ENCODE peak calls at places on chromosome 2, in four cellular contexts. W is prostate gland, N is foreskin keratinocyte, Q is adrenal gland. E is an unnamed sample.
A peak's percentile ranks its signal among the peaks of the same experiment; 100 is the strongest.

GRCh38 chr2:215950009-215950408 is 63.3 kb downstream of the MREG start:
- DNase-seq in W (no peak), N (no peak), Q (no peak), E (no peak)

GRCh38 chr2:79155826-79156476 is 3.6 kb downstream of the REG3A start:
- DNase-seq in W (no peak), N (no peak), Q (no peak), E (no peak)

GRCh38 chr2:64698668-64699444 is 45.1 kb upstream of the SERTAD2 start:
- DNase-seq in W (no peak), N (peak; percentile 73), Q (no peak), E (peak; percentile 12)

GRCh38 chr2:74573747-74574562 is 19.4 kb downstream of the DOK1 start:
- DNase-seq in W (no peak), N (peak; percentile 88), Q (no peak), E (no peak)

GRCh38 chr2:219688560-219689445 is 61.4 kb downstream of the SLC4A3 start:
- DNase-seq in W (no peak), N (peak; percentile 97), Q (peak; percentile 30), E (peak; percentile 89)

GRCh38 chr2:216015722-216016464 is 2.5 kb upstream of the MREG start:
- DNase-seq in W (no peak), N (no peak), Q (no peak), E (no peak)

GRCh38 chr2:238132463-238133450 is 5.7 kb upstream of the KLHL30 start:
- DNase-seq in W (no peak), N (no peak), Q (no peak), E (no peak)

GRCh38 chr2:238518127-238518827 is 91.5 kb downstream of the ASB1 start:
- DNase-seq in W (no peak), N (no peak), Q (no peak), E (no peak)

GRCh38 chr2:169478339-169478738 is 955 bp upstream of the BBS5 start:
- DNase-seq in W (no peak), N (no peak), Q (peak; percentile 37), E (no peak)

GRCh38 chr2:254231-254630 is 9.6 kb downstream of the SH3YL1 start:
- DNase-seq in W (no peak), N (no peak), Q (no peak), E (no peak)

GRCh38 chr2:2586961-2587360 is 255.9 kb upstream of the MYT1L start:
- DNase-seq in W (no peak), N (no peak), Q (no peak), E (no peak)

GRCh38 chr2:95362486-95362885 is 40.0 kb upstream of the FAHD2A start:
- DNase-seq in W (no peak), N (no peak), Q (no peak), E (no peak)

GRCh38 chr2:42961385-42961800 is 169.0 kb upstream of the HAAO start:
- DNase-seq in W (no peak), N (no peak), Q (peak; percentile 42), E (no peak)

GRCh38 chr2:237459741-237460174 is 27.3 kb upstream of the MLPH start:
- DNase-seq in W (no peak), N (peak; percentile 36), Q (no peak), E (peak; percentile 53)

GRCh38 chr2:54341656-54342055 is 85.6 kb upstream of the TSPYL6 start:
- DNase-seq in W (no peak), N (no peak), Q (no peak), E (no peak)

GRCh38 chr2:220220009-220220408 is 592.6 kb downstream of the SLC4A3 start:
- DNase-seq in W (no peak), N (no peak), Q (no peak), E (no peak)

GRCh38 chr2:105797298-105797819 is 52.6 kb downstream of the NCK2 start:
- DNase-seq in W (no peak), N (peak; percentile 50), Q (no peak), E (no peak)

GRCh38 chr2:1664076-1664605 is 80.2 kb downstream of the PXDN start:
- DNase-seq in W (no peak), N (no peak), Q (no peak), E (no peak)

GRCh38 chr2:58336416-58336815 is 95.3 kb upstream of the FANCL start:
- DNase-seq in W (no peak), N (no peak), Q (no peak), E (no peak)

GRCh38 chr2:148968776-148969175 is 69.7 kb upstream of the LYPD6B start:
- DNase-seq in W (no peak), N (no peak), Q (no peak), E (no peak)

GRCh38 chr2:121519153-121519552 is 11.5 kb upstream of the RNU4ATAC start:
- DNase-seq in W (no peak), N (no peak), Q (no peak), E (no peak)
- H3K27ac ChIP-seq in W (no peak overlapping the region), N (no peak overlapping the region), Q (no peak overlapping the region), E (no peak overlapping the region)

DNA sequence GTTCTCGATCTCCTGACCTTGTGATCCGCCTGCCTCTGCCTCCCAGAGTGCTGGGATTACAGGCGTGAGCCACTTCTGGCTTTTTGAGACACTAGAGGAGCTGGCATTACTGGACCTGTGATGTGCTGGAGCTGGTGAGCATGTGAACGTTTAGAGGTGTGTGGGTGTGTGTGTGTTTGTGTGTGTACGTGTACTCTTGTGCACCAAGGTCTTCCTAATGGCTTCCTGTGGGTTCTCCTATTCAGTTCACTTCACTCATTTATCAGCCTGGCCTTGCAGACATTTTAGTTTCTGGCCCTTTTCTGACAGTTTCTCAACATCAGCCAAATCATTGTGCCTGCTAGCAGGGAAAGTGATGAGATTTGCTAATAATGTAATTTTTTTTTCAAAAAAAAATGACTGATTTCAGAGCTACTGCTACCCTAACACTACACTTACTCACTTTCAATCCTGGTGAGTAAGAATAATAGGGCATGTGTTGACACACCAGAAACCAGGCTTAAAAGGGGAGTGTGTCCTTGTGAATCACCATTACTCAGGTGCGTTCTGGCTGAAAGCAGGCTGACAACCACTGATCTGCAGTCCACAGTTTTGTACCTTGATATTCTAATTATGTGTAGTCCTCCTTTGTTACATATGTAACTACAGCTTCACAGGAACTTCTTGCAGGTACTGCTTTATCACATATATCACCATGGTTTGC is 41.0 kb upstream of the ACTR3 start:
- DNase-seq in W (no peak), N (peak; percentile 93), Q (no peak), E (peak; percentile 91)
- H3K27ac ChIP-seq in W (no peak overlapping the region), N (peak overlapping the region; percentile 79), Q (peak overlapping the region; percentile 64), E (peak overlapping the region; percentile 73)

GRCh38 chr2:231110551-231110950 is 14.3 kb downstream of the HTR2B start:
- DNase-seq in W (no peak), N (no peak), Q (no peak), E (no peak)
- H3K27ac ChIP-seq in W (no peak overlapping the region), N (no peak overlapping the region), Q (peak overlapping the region; percentile 8), E (no peak overlapping the region)

DNA sequence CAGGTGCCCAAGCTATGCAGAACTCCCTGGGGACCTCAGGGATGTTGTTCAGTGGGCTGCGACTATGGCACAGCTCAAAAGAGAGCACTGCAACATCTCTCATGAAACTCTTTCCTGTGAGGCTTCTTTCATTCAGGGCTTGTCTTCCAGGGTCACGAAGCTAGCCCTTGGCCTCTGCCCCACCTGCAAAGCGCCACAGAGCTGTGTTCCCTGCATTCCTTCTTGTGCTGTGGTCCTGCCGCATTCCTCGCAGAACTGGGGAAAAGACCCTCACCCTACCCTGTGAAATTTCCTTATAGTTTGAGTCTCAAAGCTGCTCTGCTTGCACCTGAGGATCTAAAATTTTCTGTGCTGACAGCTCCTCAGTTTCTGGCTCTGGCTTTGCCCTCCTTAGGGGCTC is 26.3 kb upstream of the ITGB6 start:
- DNase-seq in W (no peak), N (no peak), Q (no peak), E (no peak)
- H3K27ac ChIP-seq in W (no peak overlapping the region), N (peak overlapping the region; percentile 79), Q (no peak overlapping the region), E (peak overlapping the region; percentile 96)

DNA sequence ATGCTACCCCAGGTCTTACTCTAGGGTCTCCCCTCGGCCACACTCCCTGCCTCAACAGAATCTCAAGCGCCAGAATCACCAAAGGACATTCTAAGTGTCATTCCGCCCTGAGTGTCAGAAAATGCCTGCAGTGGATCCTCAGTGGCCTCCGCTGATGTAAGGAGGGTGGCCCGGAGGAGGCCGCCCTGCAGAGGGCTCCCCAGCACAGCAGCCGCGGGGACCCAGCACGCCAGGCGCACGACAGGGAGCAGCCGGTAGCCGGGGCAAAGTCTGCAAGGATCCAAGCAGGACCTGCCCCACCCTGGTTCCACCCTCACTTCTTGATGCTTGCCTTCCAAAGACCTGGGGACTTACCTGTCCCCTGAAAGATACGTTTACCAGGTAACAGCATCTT is 54.2 kb upstream of the ID2 start:
- DNase-seq in W (no peak), N (no peak), Q (no peak), E (no peak)
- H3K27ac ChIP-seq in W (no peak overlapping the region), N (no peak overlapping the region), Q (no peak overlapping the region), E (no peak overlapping the region)

GRCh38 chr2:208648368-208648767 is 241.8 kb downstream of the PTH2R start:
- DNase-seq in W (no peak), N (no peak), Q (no peak), E (no peak)
- H3K27ac ChIP-seq in W (no peak overlapping the region), N (no peak overlapping the region), Q (no peak overlapping the region), E (no peak overlapping the region)

GRCh38 chr2:10373931-10374330 is 71.2 kb downstream of the HPCAL1 start:
- DNase-seq in W (no peak), N (no peak), Q (no peak), E (no peak)
- H3K27ac ChIP-seq in W (no peak overlapping the region), N (no peak overlapping the region), Q (no peak overlapping the region), E (no peak overlapping the region)

GRCh38 chr2:241376808-241377207 is 20.7 kb downstream of the FARP2 start:
- DNase-seq in W (no peak), N (no peak), Q (no peak), E (no peak)
- H3K27ac ChIP-seq in W (no peak overlapping the region), N (no peak overlapping the region), Q (no peak overlapping the region), E (no peak overlapping the region)